ENCODE peak calls at places on chromosome 4, in ten cellular contexts. A, M, G, Y, L, R, B, I, Z and J are unnamed samples. For H3K4me1 and H3K27me3, the result is how much of the 10 kb centered on the place peaks cover.

GRCh38 chr4:2337896-2338295 is 76.0 kb upstream of the MXD4 start:
- DNase-seq in A (no peak), M (peak), G (no peak), Y (no peak), L (no peak), R (no peak), B (no peak), I (no peak), Z (no peak), J (no peak)

GRCh38 chr4:122978109-122978508 is 55.7 kb upstream of the NUDT6 start:
- DNase-seq in A (no peak), M (no peak), G (no peak), Y (no peak), L (no peak), R (no peak), B (no peak), I (no peak), Z (no peak), J (no peak)

GRCh38 chr4:121726642-121727268 is 30.0 kb upstream of the ANXA5 start:
- DNase-seq in A (no peak), M (no peak), G (no peak), Y (no peak), L (peak), R (no peak), B (peak), I (no peak), Z (no peak), J (no peak)

GRCh38 chr4:110122201-110122600 is 76.2 kb downstream of the ELOVL6 start:
- DNase-seq in A (no peak), M (no peak), G (no peak), Y (no peak), L (no peak), R (no peak), B (peak), I (no peak), Z (no peak), J (no peak)

GRCh38 chr4:155509619-155510018 is 132.9 kb upstream of the MAP9 start:
- DNase-seq in A (no peak), M (no peak), G (no peak), Y (no peak), L (no peak), R (no peak), B (peak), I (no peak), Z (no peak), J (no peak)

GRCh38 chr4:152696764-152697250 is 17.0 kb upstream of the TMEM154 start:
- DNase-seq in A (no peak), M (no peak), G (no peak), Y (no peak), L (no peak), R (peak), B (peak), I (no peak), Z (no peak), J (no peak)

GRCh38 chr4:94426783-94427182 is 25.0 kb upstream of the PDLIM5 start:
- DNase-seq in A (no peak), M (no peak), G (no peak), Y (no peak), L (no peak), R (no peak), B (no peak), I (no peak), Z (no peak), J (no peak)

GRCh38 chr4:71827811-71828210 is 43.9 kb upstream of the GC start:
- DNase-seq in A (no peak), M (no peak), G (no peak), Y (no peak), L (no peak), R (no peak), B (no peak), I (no peak), Z (no peak), J (no peak)

GRCh38 chr4:81449018-81449417 is 22.7 kb downstream of the RASGEF1B start:
- DNase-seq in A (no peak), M (no peak), G (no peak), Y (no peak), L (no peak), R (no peak), B (no peak), I (no peak), Z (no peak), J (no peak)

GRCh38 chr4:15164571-15164970 is 162.3 kb downstream of the CPEB2 start:
- DNase-seq in A (no peak), M (no peak), G (no peak), Y (no peak), L (no peak), R (no peak), B (no peak), I (no peak), Z (no peak), J (no peak)

GRCh38 chr4:111630705-111631104 is 514.5 kb upstream of the FAM241A start:
- DNase-seq in A (no peak), M (no peak), G (no peak), Y (no peak), L (peak), R (no peak), B (peak), I (no peak), Z (no peak), J (no peak)

GRCh38 chr4:185256444-185256843 is 47.0 kb downstream of the SNX25 start:
- DNase-seq in A (no peak), M (no peak), G (no peak), Y (no peak), L (no peak), R (no peak), B (no peak), I (no peak), Z (no peak), J (no peak)

GRCh38 chr4:73415807-73416238 is 11.7 kb downstream of the ALB start:
- DNase-seq in A (no peak), M (no peak), G (no peak), Y (no peak), L (no peak), R (no peak), B (no peak), I (no peak), Z (no peak), J (no peak)

GRCh38 chr4:113675731-113676707 is 85.5 kb downstream of the CAMK2D start:
- DNase-seq in A (no peak), M (no peak), G (no peak), Y (no peak), L (no peak), R (no peak), B (peak), I (no peak), Z (no peak), J (no peak)

GRCh38 chr4:2928242-2929155 is 34.7 kb downstream of the NOP14 start:
- DNase-seq in A (no peak), M (peak), G (no peak), Y (peak), L (no peak), R (no peak), B (no peak), I (no peak), Z (no peak), J (no peak)

GRCh38 chr4:111323496-111323895 is 700.6 kb upstream of the PITX2 start:
- DNase-seq in A (no peak), M (no peak), G (no peak), Y (no peak), L (no peak), R (no peak), B (peak), I (no peak), Z (no peak), J (no peak)

GRCh38 chr4:48635310-48635709 is 144.8 kb downstream of the FRYL start:
- DNase-seq in A (no peak), M (no peak), G (no peak), Y (no peak), L (no peak), R (no peak), B (no peak), I (no peak), Z (no peak), J (no peak)

GRCh38 chr4:2850966-2851782 is 7.5 kb downstream of the ADD1 start:
- DNase-seq in A (no peak), M (no peak), G (no peak), Y (no peak), L (no peak), R (no peak), B (no peak), I (no peak), Z (no peak), J (no peak)

DNA sequence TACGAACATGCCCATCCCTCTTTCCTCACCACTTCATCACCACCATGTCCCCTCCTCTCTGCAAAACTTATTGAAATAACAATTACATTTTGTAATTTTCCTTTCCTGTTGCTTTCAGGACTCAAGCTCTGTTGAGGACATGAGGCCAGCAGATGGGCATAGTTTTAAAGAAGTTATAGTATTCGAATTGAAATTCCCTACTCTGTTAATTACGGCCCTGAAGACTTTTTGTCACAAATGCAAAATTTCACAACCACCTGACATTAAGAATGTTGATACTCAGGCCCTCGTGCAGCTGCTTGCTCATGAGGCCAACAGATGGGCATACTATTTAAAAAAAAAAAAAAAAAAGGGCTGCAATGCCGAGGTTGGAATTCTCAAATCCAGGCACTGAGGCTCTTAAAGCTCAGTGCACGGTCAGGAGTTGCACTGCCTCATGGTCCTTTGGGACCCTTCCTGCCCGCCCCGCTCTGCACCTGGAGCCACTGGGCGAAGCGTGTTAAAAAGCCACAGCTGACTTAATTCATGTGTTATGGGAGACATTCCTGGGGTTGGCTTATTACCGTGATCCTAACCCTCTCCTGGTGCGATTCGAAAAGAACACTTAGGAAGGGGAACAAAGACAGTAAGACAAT is 34.2 kb upstream of the FAT1 start:
- DNase-seq in A (no peak), M (no peak), G (no peak), Y (no peak), L (no peak), R (no peak), B (no peak), I (no peak), Z (no peak), J (no peak)
- H3K4me3 ChIP-seq in A (no peak), M (no peak), G (no peak), Y (no peak), L (no peak), R (no peak), B (no peak), I (no peak), Z (no peak), J (no peak)

DNA sequence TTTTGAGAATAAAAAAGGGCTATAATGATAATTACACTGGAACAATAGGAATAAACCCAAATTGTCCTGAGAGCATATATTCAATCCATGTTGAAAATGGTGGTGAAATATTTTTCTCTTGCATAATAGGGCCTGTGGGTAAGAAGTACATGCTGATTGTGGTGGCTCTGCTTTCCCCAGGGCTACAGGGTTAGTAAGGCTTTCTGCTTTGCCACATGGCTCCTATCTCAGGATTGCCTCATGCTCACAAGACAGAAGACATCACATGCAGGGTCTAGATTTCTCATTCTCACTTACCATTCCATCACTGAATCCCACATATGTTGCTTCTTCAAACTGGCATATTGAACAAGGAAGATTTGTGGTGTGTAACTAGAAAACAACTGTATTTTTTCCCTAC is 12.4 kb upstream of the VEGFC start:
- DNase-seq in A (no peak), M (no peak), G (no peak), Y (no peak), L (no peak), R (no peak), B (peak), I (no peak), Z (no peak), J (no peak)
- H3K4me1 ChIP-seq in A (under half), M (under half), G (under half), Y (under half), L (under half), R (under half), B (under half), I (under half), Z (under half), J (under half)

GRCh38 chr4:1060121-1060520 is 48.7 kb downstream of the FGFRL1 start:
- DNase-seq in A (no peak), M (peak), G (no peak), Y (no peak), L (no peak), R (no peak), B (no peak), I (no peak), Z (no peak), J (no peak)

GRCh38 chr4:1061372-1061700 is 49.9 kb downstream of the FGFRL1 start:
- DNase-seq in A (no peak), M (no peak), G (no peak), Y (no peak), L (no peak), R (no peak), B (no peak), I (no peak), Z (no peak), J (no peak)

GRCh38 chr4:1061747-1062146 is 50.3 kb downstream of the FGFRL1 start:
- DNase-seq in A (no peak), M (no peak), G (no peak), Y (no peak), L (no peak), R (no peak), B (no peak), I (no peak), Z (no peak), J (no peak)

GRCh38 chr4:1062419-1062818 is 50.9 kb downstream of the RNF212 start:
- DNase-seq in A (no peak), M (no peak), G (no peak), Y (no peak), L (no peak), R (no peak), B (no peak), I (no peak), Z (no peak), J (no peak)

GRCh38 chr4:1060646-1061371 is 49.4 kb downstream of the FGFRL1 start:
- DNase-seq in A (no peak), M (peak), G (no peak), Y (no peak), L (no peak), R (no peak), B (no peak), I (no peak), Z (no peak), J (no peak)
- H3K27me3 ChIP-seq in A (half or more), M (under half), G (under half), Y (under half), L (under half), R (under half), B (under half), I (under half), Z (under half), J (under half)

GRCh38 chr4:145635630-145636029 is 16.4 kb downstream of the MMAA start:
- DNase-seq in A (no peak), M (no peak), G (no peak), Y (no peak), L (no peak), R (no peak), B (no peak), I (no peak), Z (no peak), J (no peak)

GRCh38 chr4:145639281-145639680 is 20.1 kb downstream of the MMAA start:
- DNase-seq in A (no peak), M (no peak), G (no peak), Y (no peak), L (no peak), R (no peak), B (no peak), I (no peak), Z (no peak), J (no peak)

DNA sequence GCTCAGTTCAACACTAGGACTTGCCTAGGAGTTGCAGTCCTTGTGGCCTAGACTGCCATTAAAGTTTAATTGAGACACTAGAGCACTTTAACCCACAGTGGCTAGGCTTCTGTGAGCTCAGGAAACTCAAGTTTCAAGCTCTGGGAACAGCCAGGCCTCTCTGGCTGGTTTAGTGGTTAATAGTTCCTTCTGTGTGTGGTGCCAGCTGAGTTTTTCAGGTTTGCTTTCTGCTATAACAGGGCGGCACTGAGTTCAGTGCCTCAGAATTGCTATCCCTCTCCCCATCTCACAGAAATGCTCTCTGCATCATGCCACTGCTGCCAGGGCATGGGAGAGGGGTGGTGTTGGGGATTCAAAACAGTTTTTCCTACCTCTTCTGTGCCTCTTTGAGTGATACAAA is 15.9 kb downstream of the MMAA start:
- DNase-seq in A (no peak), M (no peak), G (no peak), Y (no peak), L (no peak), R (no peak), B (no peak), I (no peak), Z (no peak), J (no peak)
- H3K4me3 ChIP-seq in A (no peak), M (no peak), G (no peak), Y (no peak), L (no peak), R (no peak), B (no peak), I (no peak), Z (no peak), J (no peak)

DNA sequence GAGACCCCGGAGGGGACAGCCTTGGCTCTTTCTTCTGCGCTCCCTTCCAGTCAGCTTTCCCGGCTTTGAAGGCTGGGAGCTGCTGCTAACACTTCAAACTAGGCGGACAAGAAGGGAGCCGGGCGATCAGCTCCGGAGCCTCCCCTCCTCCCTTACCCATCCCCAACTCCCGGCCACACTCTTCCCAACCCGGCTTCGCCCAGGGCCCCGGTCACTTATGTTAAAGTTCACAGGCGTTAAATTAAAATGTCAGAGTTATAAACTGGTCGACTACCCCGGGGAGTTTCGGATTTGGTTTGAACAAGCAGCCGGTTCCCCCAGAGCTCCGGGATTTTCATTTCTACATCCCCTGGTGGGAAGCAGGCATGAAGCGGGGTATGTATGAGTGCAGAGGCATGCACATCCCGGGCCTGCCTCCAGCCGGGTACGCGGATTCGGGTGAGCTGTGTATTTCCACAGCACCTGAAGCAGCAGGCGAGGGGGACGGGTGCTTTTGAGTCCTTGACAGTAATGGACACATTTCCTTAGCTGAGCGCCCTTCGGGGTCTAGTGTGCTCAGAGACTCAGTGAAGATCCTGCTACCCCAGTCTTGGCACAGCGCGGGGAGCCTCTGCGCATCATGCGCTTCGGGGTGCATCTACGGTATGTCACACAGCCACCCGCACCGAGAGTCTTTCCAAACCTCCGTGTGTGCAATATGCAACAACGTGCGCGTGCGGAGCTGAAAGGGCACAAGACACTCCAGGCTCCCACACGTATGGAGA is 883 bp downstream of the UNC5C start:
- DNase-seq in A (peak), M (no peak), G (peak), Y (peak), L (peak), R (no peak), B (peak), I (no peak), Z (peak), J (no peak)
- H3K4me1 ChIP-seq in A (under half), M (under half), G (under half), Y (under half), L (under half), R (under half), B (under half), I (under half), Z (under half), J (under half)

GRCh38 chr4:4864443-4864939 is 5.0 kb downstream of the MSX1 start:
- DNase-seq in A (no peak), M (no peak), G (no peak), Y (no peak), L (no peak), R (no peak), B (no peak), I (no peak), Z (peak), J (no peak)
- H3K27me3 ChIP-seq in A (half or more), M (under half), G (under half), Y (under half), L (half or more), R (under half), B (under half), I (under half), Z (half or more), J (under half)

DNA sequence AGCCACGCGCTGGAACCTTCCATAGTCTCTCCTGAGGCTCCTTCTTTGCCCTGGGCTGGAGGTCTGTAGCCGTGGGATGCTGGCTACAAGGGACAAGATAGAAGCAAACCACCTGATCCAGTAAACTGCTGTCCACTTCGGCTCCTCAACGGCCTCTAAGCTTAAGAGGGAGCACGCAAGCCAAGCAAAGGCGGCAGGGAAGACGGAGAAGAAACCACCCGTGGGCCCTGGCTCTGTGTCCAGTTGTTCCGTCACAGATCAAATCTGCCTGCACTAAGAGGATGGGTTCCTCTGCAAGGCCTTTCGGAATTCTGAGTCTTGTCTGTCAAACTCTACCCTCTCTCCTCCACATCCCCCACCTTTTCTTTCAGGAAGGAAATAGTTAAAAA is 401 bp upstream of the EDNRA start:
- DNase-seq in A (no peak), M (no peak), G (no peak), Y (peak), L (no peak), R (no peak), B (no peak), I (no peak), Z (no peak), J (no peak)
- H3K4me3 ChIP-seq in A (peak), M (peak), G (peak), Y (peak), L (peak), R (no peak), B (peak), I (peak), Z (no peak), J (peak)